ENCODE peak calls at places on chromosomes 3 and 15, in five cellular contexts. W, H, F, D and E are unnamed samples.

GRCh38 chr3:16801698-16802097 is 83.1 kb upstream of the PLCL2 start:
- DNase-seq in W (no peak), H (no peak), F (peak; percentile 24), D (no peak), E (peak; percentile 62)

GRCh38 chr3:49377483-49377882 is 19.3 kb upstream of the GPX1 start:
- DNase-seq in W (no peak), H (peak; percentile 65), F (peak; percentile 45), D (no peak), E (no peak)

GRCh38 chr3:8766148-8766547 is 3.3 kb downstream of the OXTR start:
- DNase-seq in W (peak; percentile 1), H (no peak), F (no peak), D (no peak), E (no peak)

GRCh38 chr3:25423780-25424179 is 4.3 kb upstream of the RARB start:
- DNase-seq in W (peak; percentile 36), H (peak; percentile 90), F (no peak), D (no peak), E (no peak)

GRCh38 chr3:170867552-170867951 is 2.4 kb downstream of the RPL22L1 start:
- DNase-seq in W (no peak), H (no peak), F (no peak), D (no peak), E (no peak)

GRCh38 chr15:100759116-100759515 is 120.5 kb upstream of the ALDH1A3 start:
- DNase-seq in W (peak; percentile 58), H (peak; percentile 60), F (no peak), D (no peak), E (no peak)

GRCh38 chr3:55491296-55491816 is 4.2 kb upstream of the WNT5A start:
- DNase-seq in W (no peak), H (peak; percentile 89), F (no peak), D (no peak), E (no peak)

GRCh38 chr3:14490831-14491230 is 49.3 kb downstream of the GRIP2 start:
- DNase-seq in W (no peak), H (no peak), F (no peak), D (no peak), E (no peak)

GRCh38 chr15:45084163-45084562 is 29.8 kb downstream of the DUOX2 start:
- DNase-seq in W (no peak), H (peak; percentile 27), F (no peak), D (no peak), E (no peak)

GRCh38 chr3:9183811-9184463 is 65.5 kb downstream of the SRGAP3 start:
- DNase-seq in W (no peak), H (no peak), F (no peak), D (no peak), E (no peak)

GRCh38 chr3:144185291-144185690 is 213.7 kb downstream of the DIPK2A start:
- DNase-seq in W (no peak), H (no peak), F (no peak), D (no peak), E (no peak)

GRCh38 chr15:28963711-28964081 is 77.9 kb downstream of the APBA2 start:
- DNase-seq in W (no peak), H (no peak), F (peak; percentile 26), D (no peak), E (no peak)

GRCh38 chr3:171192176-171192854 is 165.8 kb upstream of the SLC2A2 start:
- DNase-seq in W (peak; percentile 43), H (peak; percentile 97), F (no peak), D (peak; percentile 1), E (no peak)

GRCh38 chr15:69489101-69489571 is 36.5 kb downstream of the RPLP1 start:
- DNase-seq in W (no peak), H (no peak), F (no peak), D (no peak), E (no peak)

GRCh38 chr15:33587773-33588172 is 277.0 kb downstream of the RYR3 start:
- DNase-seq in W (no peak), H (peak; percentile 2), F (no peak), D (no peak), E (no peak)

GRCh38 chr15:44584162-44584749 is 47.3 kb downstream of the EIF3J start:
- DNase-seq in W (peak; percentile 25), H (peak; percentile 17), F (peak; percentile 62), D (peak; percentile 23), E (no peak)

GRCh38 chr15:47688573-47689086 is 28.7 kb upstream of the SEMA6D start:
- DNase-seq in W (peak; percentile 25), H (peak; percentile 61), F (no peak), D (no peak), E (no peak)